ENCODE peak calls at places on chromosomes 13 and 19, in eight cellular contexts. O is brain microvascular endothelial cell, L is heart right ventricle, S is cardiac muscle cell, J is GM06990, G is mammary epithelial cell, P is fibroblast of lung, A is astrocyte. M is an unnamed sample.
A peak's percentile ranks its signal among the peaks of the same experiment; 100 is the strongest.

GRCh38 chr13:50200562-50200961 is 185.3 kb downstream of the KCNRG start:
- DNase-seq in G (no peak), J (no peak), P (no peak), A (no peak), S (peak; percentile 28), L (no peak), O (no peak), M (no peak)

GRCh38 chr13:103324641-103325040 is 258.4 kb upstream of the SLC10A2 start:
- DNase-seq in S (no peak), J (no peak), O (no peak), L (no peak), A (no peak), G (no peak), P (no peak), M (no peak)

GRCh38 chr13:42548731-42549554 is 25.0 kb upstream of the TNFSF11 start:
- DNase-seq in L (no peak), S (no peak), P (peak; percentile 25), A (peak; percentile 37), J (peak; percentile 84), O (peak; percentile 74), G (no peak), M (no peak)

GRCh38 chr19:10850631-10851030 is 2.4 kb downstream of the C19orf38 start:
- DNase-seq in P (no peak), O (no peak), A (no peak), L (no peak), G (no peak), S (no peak), J (no peak), M (no peak)

GRCh38 chr19:5293607-5294089 is 47.0 kb downstream of the PTPRS start:
- DNase-seq in G (no peak), A (peak; percentile 19), P (peak; percentile 52), S (peak; percentile 76), J (no peak), O (no peak), L (peak; percentile 47), M (no peak)

GRCh38 chr19:49094505-49095482 is 9.5 kb downstream of the SNRNP70 start:
- DNase-seq in A (no peak), L (peak; percentile 48), G (no peak), S (no peak), O (no peak), P (no peak), J (no peak), M (no peak)

GRCh38 chr13:28325022-28325421 is 169.9 kb downstream of the FLT1 start:
- DNase-seq in O (no peak), S (no peak), A (no peak), L (no peak), J (no peak), G (no peak), P (no peak), M (no peak)

GRCh38 chr13:24225930-24226329 is 65.4 kb downstream of the SPATA13 start:
- DNase-seq in J (no peak), P (no peak), G (no peak), S (no peak), A (no peak), L (no peak), O (no peak), M (no peak)

GRCh38 chr19:43525836-43526771 is 897 bp downstream of the ETHE1 start:
- DNase-seq in G (peak; percentile 21), S (peak; percentile 49), O (no peak), J (no peak), A (no peak), P (no peak), L (no peak), M (no peak)

GRCh38 chr19:38647966-38648788 is 728 bp downstream of the ACTN4 start:
- DNase-seq in G (no peak), L (no peak), J (no peak), A (no peak), S (peak; percentile 29), P (no peak), O (no peak), M (no peak)

GRCh38 chr19:11949201-11949600 is 15.6 kb upstream of the ZNF763 start:
- DNase-seq in A (peak; percentile 16), J (no peak), O (no peak), G (no peak), S (no peak), L (no peak), P (no peak), M (no peak)

GRCh38 chr19:46762245-46762890 is 16.1 kb upstream of the STRN4 start:
- DNase-seq in O (no peak), L (no peak), P (no peak), A (no peak), J (no peak), G (peak; percentile 87), S (no peak), M (peak; percentile 96)

GRCh38 chr13:37686501-37686900 is 87.9 kb upstream of the POSTN start:
- DNase-seq in S (no peak), O (no peak), J (no peak), A (no peak), L (no peak), G (no peak), P (no peak), M (no peak)

GRCh38 chr13:26475176-26476110 is 82.0 kb upstream of the WASF3 start:
- DNase-seq in L (no peak), P (no peak), S (no peak), J (no peak), O (no peak), A (no peak), G (no peak), M (no peak)

GRCh38 chr19:18000480-18000980 is 7.4 kb upstream of the ARRDC2 start:
- DNase-seq in A (no peak), S (no peak), G (no peak), P (no peak), O (no peak), J (no peak), L (no peak), M (no peak)

GRCh38 chr13:80050252-80050651 is 290.7 kb downstream of the SPRY2 start:
- DNase-seq in P (peak; percentile 68), O (no peak), L (no peak), G (no peak), J (no peak), A (peak; percentile 64), S (no peak), M (no peak)

GRCh38 chr13:114313061-114313860 is 1.0 kb upstream of the CHAMP1 start:
- DNase-seq in O (no peak), L (no peak), P (peak; percentile 22), G (no peak), A (no peak), J (peak; percentile 48), S (no peak), M (peak; percentile 50)

GRCh38 chr13:46866150-46866549 is 30.7 kb downstream of the HTR2A start:
- DNase-seq in G (peak; percentile 57), A (peak; percentile 8), S (peak; percentile 24), J (no peak), L (peak; percentile 16), O (peak; percentile 21), P (peak; percentile 21), M (peak; percentile 74)

GRCh38 chr19:57888494-57889231 is at the start of gene ZNF814:
- DNase-seq in L (peak; percentile 81), A (peak; percentile 59), J (peak; percentile 85), O (peak; percentile 92), S (peak; percentile 94), P (peak; percentile 75), G (peak; percentile 74), M (peak; percentile 67)

GRCh38 chr19:8529369-8530006 is 15.5 kb upstream of the ZNF414 start:
- DNase-seq in O (no peak), P (no peak), A (no peak), G (no peak), L (no peak), J (no peak), S (no peak), M (no peak)

DNA sequence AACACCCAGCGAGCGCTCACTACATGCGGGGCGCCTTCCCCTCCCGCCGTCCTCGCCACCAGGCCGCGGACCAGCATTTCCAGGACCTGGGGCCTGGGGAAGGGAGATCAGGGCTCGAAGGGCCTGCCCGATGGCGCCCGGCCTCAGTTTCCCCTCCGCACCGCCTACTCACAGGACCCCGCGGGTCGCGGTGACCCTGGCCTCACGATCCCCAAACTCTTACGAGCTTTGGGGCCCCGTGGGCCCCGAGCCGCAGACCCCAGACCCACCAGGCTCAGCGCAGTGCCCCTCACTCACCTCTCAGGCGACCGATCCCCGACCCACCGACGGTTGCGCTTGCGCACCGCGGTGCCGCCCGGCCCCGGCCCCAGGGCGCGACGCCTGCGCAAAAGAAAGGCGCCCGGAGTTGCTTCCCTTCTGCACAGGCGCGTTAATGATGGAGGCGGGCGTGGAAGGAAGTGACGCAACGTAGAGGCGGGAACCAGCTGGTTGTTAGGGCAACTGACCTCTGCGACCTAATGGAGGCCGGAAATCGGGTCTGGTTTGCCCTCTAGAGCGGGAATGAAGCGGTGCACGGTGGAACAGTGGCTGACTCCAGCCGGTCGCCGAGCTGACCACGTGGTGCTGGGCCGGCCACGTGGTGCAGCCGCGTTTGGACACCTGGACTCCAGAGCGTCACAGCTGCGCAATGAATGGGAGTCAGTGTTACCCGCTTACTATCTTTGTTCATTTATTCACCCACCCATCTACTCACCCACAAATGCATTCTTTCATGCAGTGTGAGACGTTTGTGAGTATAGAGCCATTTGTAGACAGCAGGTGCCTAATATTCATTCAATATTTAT is at the start of gene SGTA:
- DNase-seq in G (peak; percentile 99), L (peak; percentile 95), A (peak; percentile 98), J (peak; percentile 95), O (peak; percentile 99), S (peak; percentile 99), P (peak; percentile 99), M (peak; percentile 96)
- TF ChIP-seq CTCF in G (peak; percentile 56), L (peak; percentile 61), A (peak; percentile 20), J (peak; percentile 54), O (peak; percentile 56), S (peak; percentile 45), P (peak; percentile 53), M (peak; percentile 58)

DNA sequence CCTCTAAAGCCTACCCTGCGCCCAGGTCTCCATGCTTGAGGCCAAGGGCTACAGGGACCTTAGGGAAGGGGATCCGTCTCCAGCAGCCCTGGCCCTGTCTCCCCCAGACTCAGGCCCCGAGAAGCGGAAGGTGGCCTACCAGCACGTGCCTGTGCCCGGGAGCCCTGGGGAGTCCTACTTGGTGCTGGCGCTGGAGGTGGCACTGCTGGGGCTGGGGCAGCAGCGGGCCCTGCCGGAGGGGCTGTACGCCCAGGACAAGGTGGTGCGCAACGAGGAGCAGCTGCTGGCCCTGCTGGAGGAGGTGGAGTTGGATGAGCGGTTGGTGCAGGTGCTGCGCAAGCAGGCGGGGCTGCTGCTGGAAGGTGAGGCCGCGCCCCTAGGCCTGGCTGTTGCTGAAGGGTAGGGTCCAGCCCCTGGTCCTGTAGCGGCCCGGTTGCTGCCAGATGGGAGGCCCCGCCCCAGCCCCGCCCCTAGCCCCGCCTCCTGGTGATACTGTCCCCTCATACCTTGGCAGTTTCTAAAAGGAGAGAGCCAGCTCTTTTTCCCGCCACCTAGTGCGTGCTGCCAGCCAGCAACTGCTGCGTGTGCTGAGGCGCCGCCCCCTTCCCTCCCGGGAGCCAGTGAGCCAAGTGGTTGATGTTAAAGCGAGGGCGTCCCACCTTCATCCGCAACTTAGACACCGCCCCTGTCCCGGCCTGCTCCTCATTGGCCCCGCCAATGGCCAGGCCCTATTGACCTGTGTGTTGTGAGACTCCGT is 22.6 kb downstream of the ZSWIM4 start:
- DNase-seq in P (no peak), L (no peak), J (peak; percentile 81), A (no peak), S (peak; percentile 82), G (no peak), O (no peak), M (no peak)
- H3K4me3 ChIP-seq in P (no peak overlapping the region), L (no peak overlapping the region), J (no peak overlapping the region), A (no peak overlapping the region), S (peak overlapping the region; percentile 7), G (no peak overlapping the region), O (no peak overlapping the region), M (no peak overlapping the region)

GRCh38 chr19:32614916-32615315 is 33.9 kb downstream of the PDCD5 start:
- DNase-seq in G (no peak), P (no peak), O (no peak), S (no peak), A (no peak), L (no peak), J (no peak), M (no peak)
- H3K36me3 ChIP-seq in G (peaks cover 27% of the 10 kb centered on the region), P (peaks cover 19% of the 10 kb centered on the region), O (peaks cover 45% of the 10 kb centered on the region), S (peaks cover 17% of the 10 kb centered on the region), A (peaks cover 23% of the 10 kb centered on the region), L (peaks cover 41% of the 10 kb centered on the region), J (peaks cover 28% of the 10 kb centered on the region), M (peaks cover 22% of the 10 kb centered on the region)

GRCh38 chr13:112496166-112496565 is 91.8 kb downstream of the TUBGCP3 start:
- DNase-seq in S (no peak), J (no peak), P (no peak), A (no peak), G (no peak), L (no peak), O (no peak), M (no peak)
- TF ChIP-seq CTCF in S (no peak), J (no peak), P (no peak), A (no peak), G (no peak), L (no peak), O (no peak), M (no peak)

M was measured in bronchial epithelial cell.